ENCODE peak calls at places on chromosome 14, in seven cellular contexts. Y is fibroblast of lung, C is neural progenitor cell, A is mammary epithelial cell, K is SK-N-SH, W is H9, F is PC-3. L is an unnamed sample.

GRCh38 chr14:100384819-100385813 is 62.0 kb downstream of the SLC25A47 start:
- DNase-seq in W (no peak), F (peak; percentile 75), A (peak; percentile 32), C (peak; percentile 44), K (peak; percentile 67), Y (peak; percentile 75), L (no peak)

GRCh38 chr14:88016768-88017167 is 11.8 kb downstream of the GPR65 start:
- DNase-seq in K (no peak), A (no peak), C (no peak), W (no peak), F (no peak), Y (peak; percentile 6), L (no peak)

GRCh38 chr14:90742252-90742651 is 74.0 kb downstream of the TTC7B start:
- DNase-seq in F (no peak), W (no peak), C (no peak), A (no peak), K (no peak), Y (no peak), L (no peak)

GRCh38 chr14:33782923-33783322 is 168.0 kb downstream of the EGLN3 start:
- DNase-seq in K (no peak), C (peak; percentile 38), F (no peak), Y (no peak), W (no peak), A (no peak), L (no peak)

GRCh38 chr14:26598081-26598671 is 343 bp upstream of the NOVA1 start:
- DNase-seq in W (peak; percentile 98), Y (peak; percentile 87), A (no peak), C (peak; percentile 97), F (peak; percentile 77), K (peak; percentile 87), L (no peak)

GRCh38 chr14:21917699-21918436 is 244.2 kb upstream of the OR4E1 start:
- DNase-seq in K (peak; percentile 11), W (no peak), Y (peak; percentile 21), A (peak; percentile 30), F (peak; percentile 95), C (peak; percentile 68), L (peak; percentile 74)

GRCh38 chr14:36605506-36605857 is 23.1 kb upstream of the NKX2-8 start:
- DNase-seq in Y (no peak), A (peak; percentile 10), W (no peak), F (peak; percentile 60), C (no peak), K (no peak), L (no peak)

GRCh38 chr14:34794941-34795340 is 80.2 kb downstream of the BAZ1A start:
- DNase-seq in K (no peak), Y (peak; percentile 2), W (no peak), C (no peak), A (no peak), F (no peak), L (no peak)

GRCh38 chr14:99136047-99136400 is 136.0 kb downstream of the BCL11B start:
- DNase-seq in C (no peak), F (no peak), K (no peak), W (peak; percentile 15), A (no peak), Y (no peak), L (no peak)

GRCh38 chr14:70808023-70808401 is 1.3 kb downstream of the MAP3K9 start:
- DNase-seq in W (peak; percentile 78), A (no peak), F (peak; percentile 66), C (peak; percentile 79), K (peak; percentile 54), Y (peak; percentile 22), L (peak; percentile 71)

GRCh38 chr14:54438703-54439102 is 2.5 kb downstream of the CNIH1 start:
- DNase-seq in Y (no peak), A (peak; percentile 8), W (no peak), F (peak; percentile 45), C (no peak), K (no peak), L (no peak)

GRCh38 chr14:32201816-32202467 is at the start of gene RNU6-7:
- DNase-seq in F (no peak), W (peak; percentile 42), A (peak; percentile 15), K (peak; percentile 33), Y (peak; percentile 32), C (peak; percentile 66), L (no peak)

GRCh38 chr14:61116369-61116768 is 135.3 kb downstream of the SLC38A6 start:
- DNase-seq in F (peak; percentile 86), A (no peak), C (no peak), Y (no peak), K (no peak), W (no peak), L (no peak)

GRCh38 chr14:103728721-103729120 is 13.1 kb downstream of the ZFYVE21 start:
- DNase-seq in W (no peak), F (no peak), C (no peak), K (no peak), A (no peak), Y (no peak), L (no peak)

GRCh38 chr14:106657460-106657859 is 1131.1 kb downstream of the TMEM121 start:
- DNase-seq in C (no peak), K (peak; percentile 17), W (no peak), Y (no peak), F (no peak), A (no peak), L (peak; percentile 92)

GRCh38 chr14:42475289-42475688 is 868.6 kb downstream of the LRFN5 start:
- DNase-seq in Y (no peak), W (peak; percentile 55), K (no peak), A (no peak), F (no peak), C (peak; percentile 1), L (no peak)

GRCh38 chr14:55881577-55882241 is 236.5 kb upstream of the PELI2 start:
- DNase-seq in F (peak; percentile 27), A (no peak), Y (peak; percentile 65), K (no peak), C (no peak), W (peak; percentile 69), L (no peak)

GRCh38 chr14:81453166-81453766 is 53.1 kb upstream of the STON2 start:
- DNase-seq in C (peak; percentile 72), A (peak; percentile 48), F (peak; percentile 78), K (peak; percentile 65), W (peak; percentile 58), Y (peak; percentile 53), L (peak; percentile 63)

GRCh38 chr14:50348933-50349332 is 36.8 kb downstream of the DMAC2L start:
- DNase-seq in C (no peak), F (no peak), A (no peak), K (no peak), Y (no peak), W (no peak), L (no peak)
- H3K4me1 ChIP-seq in C (peaks cover 7% of the 10 kb centered on the region), F (peaks cover 13% of the 10 kb centered on the region), A (peaks cover 16% of the 10 kb centered on the region), K (no peaks in the 10 kb centered on the region), Y (peaks cover 18% of the 10 kb centered on the region), W (no peaks in the 10 kb centered on the region), L (no peaks in the 10 kb centered on the region)

GRCh38 chr14:24397639-24398297 is 1.0 kb upstream of the NYNRIN start:
- DNase-seq in W (no peak), K (no peak), F (no peak), Y (no peak), C (peak; percentile 7), A (no peak), L (no peak)

GRCh38 chr14:24399981-24400718 is 1.3 kb downstream of the NYNRIN start:
- DNase-seq in A (no peak), C (no peak), W (no peak), K (no peak), Y (no peak), F (no peak), L (no peak)

GRCh38 chr14:24401810-24402702 is 3.3 kb downstream of the NYNRIN start:
- DNase-seq in C (no peak), A (no peak), W (no peak), Y (no peak), K (no peak), F (no peak), L (no peak)

GRCh38 chr14:24398298-24398942 is 383 bp upstream of the NYNRIN start:
- DNase-seq in A (no peak), F (no peak), C (peak; percentile 60), W (peak; percentile 70), Y (no peak), K (peak; percentile 73), L (no peak)

DNA sequence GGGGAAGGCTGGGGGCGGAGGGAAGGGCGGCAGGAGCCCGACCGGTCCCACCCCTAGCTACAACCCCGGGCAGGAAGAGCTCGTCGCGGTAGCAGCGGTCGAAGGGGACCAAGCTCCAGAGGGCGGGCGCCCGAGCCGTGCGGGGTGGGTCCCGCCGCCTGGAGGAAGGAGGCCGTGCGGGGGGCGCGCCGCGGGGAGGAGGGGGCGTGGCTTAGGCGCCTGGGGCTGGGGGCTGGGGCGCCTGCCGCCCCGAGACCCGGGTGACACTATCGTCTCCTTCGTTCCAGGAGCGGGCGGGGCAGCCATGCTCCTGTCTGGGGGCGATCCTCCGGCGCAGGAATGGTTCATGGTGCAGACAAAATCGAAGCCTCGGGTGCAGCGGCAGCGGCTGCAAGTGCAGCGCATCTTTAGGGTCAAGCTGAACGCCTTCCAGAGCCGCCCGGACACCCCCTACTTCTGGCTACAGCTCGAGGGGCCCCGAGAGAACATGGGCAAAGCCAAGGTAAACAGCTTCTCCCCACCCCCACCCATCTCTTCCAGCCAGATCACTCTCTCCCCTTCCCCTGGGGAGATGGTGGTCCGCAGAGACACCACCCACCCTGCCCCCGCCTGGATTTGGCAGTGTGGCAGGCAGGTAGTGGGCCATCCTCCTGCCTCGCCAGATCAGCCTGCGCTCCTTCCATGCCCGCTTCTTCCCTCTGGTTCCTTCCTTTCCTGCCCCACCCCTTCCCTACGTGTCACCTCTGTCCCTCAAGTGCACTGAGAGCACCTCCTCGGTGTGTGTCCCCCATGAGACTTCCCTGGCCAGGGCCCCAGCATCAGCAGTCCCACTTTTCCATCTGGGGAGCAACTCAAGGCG is at the start of gene NYNRIN:
- DNase-seq in Y (peak; percentile 37), F (no peak), K (peak; percentile 87), W (peak; percentile 73), C (peak; percentile 84), A (no peak), L (peak; percentile 25)
- TF ChIP-seq CTCF in Y (no peak), F (no peak), K (no peak), W (no peak), C (no peak), A (no peak), L (no peak)

GRCh38 chr14:67232631-67233030 is 8.6 kb upstream of the PALS1 start:
- DNase-seq in A (no peak), F (no peak), K (peak; percentile 23), Y (no peak), C (no peak), W (no peak), L (no peak)

GRCh38 chr14:67232066-67232465 is 9.2 kb upstream of the PALS1 start:
- DNase-seq in K (peak; percentile 34), A (no peak), C (no peak), W (no peak), Y (no peak), F (no peak), L (no peak)

GRCh38 chr14:67228325-67228984 is 12.8 kb upstream of the PALS1 start:
- DNase-seq in Y (peak; percentile 39), F (peak; percentile 67), K (no peak), A (peak; percentile 30), W (no peak), C (no peak), L (no peak)
- H3K9ac ChIP-seq in Y (no peak overlapping the region), F (peak overlapping the region; percentile 3), K (peak overlapping the region; percentile 48), A (no peak overlapping the region), W (no peak overlapping the region), C (no peak overlapping the region), L (no peak overlapping the region)

DNA sequence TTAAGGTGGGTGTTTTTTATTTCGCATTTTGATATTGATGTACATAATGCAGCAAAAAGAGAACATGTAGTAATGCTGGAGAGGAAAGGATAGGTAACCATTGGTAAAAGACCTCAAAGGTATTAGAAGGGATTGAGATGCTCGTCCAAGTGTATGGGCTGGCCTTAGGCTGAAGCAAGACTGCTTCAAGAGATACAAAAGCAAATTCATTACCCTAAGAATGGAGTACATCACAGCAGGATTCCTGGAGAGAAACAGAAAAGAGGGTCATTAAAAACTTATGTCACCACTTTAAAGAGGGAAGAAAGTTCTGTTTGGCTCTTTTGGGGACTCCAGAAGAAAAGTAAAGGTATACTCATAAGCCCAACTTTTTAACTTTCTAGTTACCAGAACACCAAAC is 420.5 kb downstream of the ZFP36L1 start:
- DNase-seq in F (no peak), C (no peak), K (no peak), W (no peak), A (no peak), Y (no peak), L (no peak)
- H3K4me1 ChIP-seq in F (no peaks in the 10 kb centered on the region), C (peaks cover 9% of the 10 kb centered on the region), K (peaks cover 12% of the 10 kb centered on the region), W (peaks cover 4% of the 10 kb centered on the region), A (peaks cover 14% of the 10 kb centered on the region), Y (no peaks in the 10 kb centered on the region), L (no peaks in the 10 kb centered on the region)